ENCODE peak calls at places on chromosomes 11 and 22, in six cellular contexts. R is glutamatergic neuron; C is midbrain; Z is left cardiac atrium; E is nucleus accumbens; L is stimulated activated CD4-positive, alpha-beta T cell treated with anti-CD3 and anti-CD28 coated beads, Interleukin-12 subunit alpha, Interleukin-12 subunit beta, amount 100 ng/mL, for 48 hours. G is an unnamed sample.

GRCh38 chr11:67795746-67796145 is 121.3 kb upstream of the ALDH3B2 start:
- DNase-seq in R (no peak), C (no peak), Z (no peak), E (no peak), L (no peak), G (no peak)

GRCh38 chr11:11587122-11587521 is 34.7 kb downstream of the GALNT18 start:
- DNase-seq in R (no peak), C (no peak), Z (no peak), E (no peak), L (no peak), G (peak)

GRCh38 chr11:73252577-73253191 is 19.5 kb upstream of the P2RY6 start:
- DNase-seq in R (no peak), C (no peak), Z (peak), E (no peak), L (no peak), G (no peak)

GRCh38 chr11:93099811-93100210 is 98.0 kb downstream of the SLC36A4 start:
- DNase-seq in R (no peak), C (no peak), Z (no peak), E (no peak), L (no peak), G (no peak)

GRCh38 chr11:72581067-72581466 is 93.2 kb downstream of the PDE2A start:
- DNase-seq in R (no peak), C (no peak), Z (no peak), E (no peak), L (no peak), G (no peak)

GRCh38 chr11:292211-293121 is 3.5 kb downstream of the PGGHG start:
- DNase-seq in R (peak), C (no peak), Z (peak), E (no peak), L (no peak), G (peak)

GRCh38 chr11:95877288-95877687 is 46.6 kb downstream of the MTMR2 start:
- DNase-seq in R (no peak), C (no peak), Z (no peak), E (no peak), L (no peak), G (no peak)

GRCh38 chr11:64582885-64583284 is 8.1 kb upstream of the SLC22A12 start:
- DNase-seq in R (no peak), C (no peak), Z (no peak), E (no peak), L (no peak), G (peak)

GRCh38 chr11:68224606-68225005 is 11.5 kb upstream of the KMT5B start:
- DNase-seq in R (no peak), C (no peak), Z (no peak), E (no peak), L (no peak), G (no peak)

GRCh38 chr11:33064033-33064825 is 24.9 kb downstream of the TCP11L1 start:
- DNase-seq in R (no peak), C (no peak), Z (no peak), E (no peak), L (no peak), G (no peak)

GRCh38 chr11:72784662-72785061 is 9.2 kb downstream of the STARD10 start:
- DNase-seq in R (no peak), C (no peak), Z (no peak), E (no peak), L (no peak), G (no peak)

GRCh38 chr11:94885133-94885532 is 88.2 kb downstream of the CWC15 start:
- DNase-seq in R (no peak), C (no peak), Z (no peak), E (no peak), L (no peak), G (no peak)

GRCh38 chr22:46083383-46084350 is 66.7 kb upstream of the PPARA start:
- DNase-seq in R (no peak), C (no peak), Z (peak), E (no peak), L (no peak), G (peak)

GRCh38 chr11:1181858-1182535 is 24.2 kb downstream of the MUC5AC start:
- DNase-seq in R (no peak), C (no peak), Z (peak), E (no peak), L (no peak), G (no peak)

GRCh38 chr11:118060081-118060661 is 16.7 kb upstream of the TMPRSS4 start:
- DNase-seq in R (no peak), C (no peak), Z (no peak), E (no peak), L (no peak), G (no peak)

GRCh38 chr22:20957118-20957690 is 9.9 kb upstream of the AIFM3 start:
- DNase-seq in R (no peak), C (no peak), Z (no peak), E (no peak), L (no peak), G (no peak)

GRCh38 chr22:24728790-24729637 is 45.5 kb downstream of the PIWIL3 start:
- DNase-seq in R (no peak), C (peak), Z (peak), E (no peak), L (no peak), G (peak)

GRCh38 chr11:8066036-8066910 is 14.7 kb upstream of the TUB start:
- DNase-seq in R (no peak), C (no peak), Z (no peak), E (no peak), L (no peak), G (no peak)

GRCh38 chr22:38267086-38267485 is 5.7 kb downstream of the TMEM184B start:
- DNase-seq in R (no peak), C (no peak), Z (peak), E (no peak), L (peak), G (no peak)

GRCh38 chr11:124402326-124402922 is 3.6 kb upstream of the OR8B3 start:
- DNase-seq in R (peak), C (peak), Z (peak), E (no peak), L (peak), G (peak)

GRCh38 chr22:19708323-19709011 is 5.8 kb upstream of the SEPTIN5 start:
- DNase-seq in R (peak), C (no peak), Z (no peak), E (no peak), L (no peak), G (peak)

GRCh38 chr22:46297151-46297819 is 615 bp downstream of the GTSE1 start:
- DNase-seq in R (peak), C (no peak), Z (peak), E (no peak), L (no peak), G (peak)

GRCh38 chr11:19805827-19806226 is 93.2 kb downstream of the NAV2 start:
- DNase-seq in R (no peak), C (no peak), Z (no peak), E (no peak), L (no peak), G (no peak)

GRCh38 chr11:76236092-76237026 is 30.1 kb upstream of the WNT11 start:
- DNase-seq in R (peak), C (peak), Z (peak), E (no peak), L (peak), G (peak)

GRCh38 chr22:38850941-38851849 is 7.4 kb upstream of the NPTXR start:
- DNase-seq in R (no peak), C (no peak), Z (no peak), E (no peak), L (no peak), G (peak)

GRCh38 chr11:111737877-111738205 is 28.3 kb downstream of the PPP2R1B start:
- DNase-seq in R (no peak), C (no peak), Z (no peak), E (no peak), L (no peak), G (no peak)

GRCh38 chr22:43449205-43449830 is 37.5 kb downstream of the MPPED1 start:
- DNase-seq in R (no peak), C (no peak), Z (no peak), E (no peak), L (no peak), G (no peak)

GRCh38 chr11:72591785-72592490 is 82.3 kb downstream of the PDE2A start:
- DNase-seq in R (no peak), C (no peak), Z (no peak), E (no peak), L (no peak), G (no peak)

GRCh38 chr11:2269601-2270321 is 627 bp downstream of the ASCL2 start:
- DNase-seq in R (peak), C (no peak), Z (peak), E (no peak), L (no peak), G (peak)

GRCh38 chr22:28297504-28297903 is 378.4 kb upstream of the PITPNB start:
- DNase-seq in R (no peak), C (peak), Z (no peak), E (peak), L (no peak), G (no peak)

GRCh38 chr22:39234867-39235687 is 9.7 kb downstream of the PDGFB start:
- DNase-seq in R (no peak), C (no peak), Z (peak), E (no peak), L (no peak), G (no peak)

GRCh38 chr11:65777241-65777640 is 3.5 kb downstream of the AP5B1 start:
- DNase-seq in R (no peak), C (no peak), Z (no peak), E (no peak), L (no peak), G (no peak)

GRCh38 chr11:102115557-102115956 is 5.3 kb downstream of the YAP1 start:
- DNase-seq in R (no peak), C (no peak), Z (no peak), E (no peak), L (no peak), G (no peak)

GRCh38 chr22:44292007-44292370 is 20.8 kb downstream of the SHISAL1 start:
- DNase-seq in R (peak), C (no peak), Z (no peak), E (no peak), L (no peak), G (no peak)

GRCh38 chr11:25065711-25066110 is 568.9 kb downstream of the LUZP2 start:
- DNase-seq in R (no peak), C (no peak), Z (no peak), E (no peak), L (no peak), G (no peak)

GRCh38 chr11:45368697-45369096 is 82.6 kb upstream of the SYT13 start:
- DNase-seq in R (no peak), C (no peak), Z (no peak), E (no peak), L (no peak), G (no peak)

GRCh38 chr11:96035031-96035743 is 111.3 kb upstream of the MTMR2 start:
- DNase-seq in R (no peak), C (no peak), Z (no peak), E (no peak), L (no peak), G (no peak)

GRCh38 chr11:28679795-28680194 is 571.6 kb downstream of the METTL15 start:
- DNase-seq in R (no peak), C (no peak), Z (no peak), E (no peak), L (no peak), G (peak)

GRCh38 chr11:2309251-2310072 is 7.6 kb downstream of the TSPAN32 start:
- DNase-seq in R (no peak), C (no peak), Z (peak), E (no peak), L (no peak), G (no peak)

GRCh38 chr11:9755561-9755960 is 91.7 kb downstream of the SWAP70 start:
- DNase-seq in R (no peak), C (no peak), Z (no peak), E (no peak), L (no peak), G (no peak)